ENCODE peak calls at places on chromosomes 1 and 21, in ten cellular contexts. F is A549, P is fibroblast of pulmonary artery, N is astrocyte of the spinal cord, I is PC-9, Y is NB4, A is AG04450, Z is right atrium auricular region, E is AG10803, O is sigmoid colon. K is an unnamed sample.

GRCh38 chr1:171296897-171297296 is 17.1 kb upstream of the FMO4 start:
- DNase-seq in A (no peak), O (no peak), I (no peak), Y (no peak), Z (no peak), F (no peak), N (no peak), E (no peak), P (no peak), K (no peak)

GRCh38 chr1:207691814-207692213 is 46.9 kb downstream of the CR1L start:
- DNase-seq in N (no peak), P (no peak), Y (no peak), I (no peak), Z (no peak), A (no peak), F (no peak), E (peak), O (no peak), K (no peak)

GRCh38 chr1:237789619-237790018 is 101.1 kb downstream of the ZP4 start:
- DNase-seq in F (no peak), E (no peak), I (no peak), A (no peak), Z (no peak), P (no peak), N (no peak), O (no peak), Y (no peak), K (no peak)

GRCh38 chr1:94501925-94502324 is 39.6 kb downstream of the F3 start:
- DNase-seq in E (no peak), O (no peak), N (no peak), F (no peak), Z (no peak), A (no peak), P (peak), I (no peak), Y (no peak), K (no peak)

GRCh38 chr1:145891143-145891542 is 5.5 kb upstream of the ANKRD35 start:
- DNase-seq in Y (no peak), A (no peak), I (peak), F (no peak), Z (no peak), P (peak), O (no peak), E (no peak), N (peak), K (peak)

GRCh38 chr1:107788189-107788588 is 176.8 kb downstream of the VAV3 start:
- DNase-seq in I (no peak), A (no peak), Z (no peak), E (no peak), N (no peak), Y (no peak), F (no peak), P (no peak), O (no peak), K (no peak)

GRCh38 chr21:16194851-16195251 is 465.1 kb downstream of the USP25 start:
- DNase-seq in E (peak), F (no peak), A (no peak), I (no peak), O (no peak), P (peak), N (peak), Y (no peak), Z (no peak), K (no peak)

GRCh38 chr1:211939876-211940468 is 95.4 kb downstream of the INTS7 start:
- DNase-seq in E (no peak), F (no peak), P (no peak), Y (no peak), N (no peak), Z (no peak), I (no peak), O (no peak), A (no peak), K (no peak)

GRCh38 chr1:155892801-155893200 is 18.3 kb downstream of the RIT1 start:
- DNase-seq in E (peak), N (peak), A (peak), Y (no peak), I (peak), O (no peak), F (peak), Z (no peak), P (peak), K (no peak)

DNA sequence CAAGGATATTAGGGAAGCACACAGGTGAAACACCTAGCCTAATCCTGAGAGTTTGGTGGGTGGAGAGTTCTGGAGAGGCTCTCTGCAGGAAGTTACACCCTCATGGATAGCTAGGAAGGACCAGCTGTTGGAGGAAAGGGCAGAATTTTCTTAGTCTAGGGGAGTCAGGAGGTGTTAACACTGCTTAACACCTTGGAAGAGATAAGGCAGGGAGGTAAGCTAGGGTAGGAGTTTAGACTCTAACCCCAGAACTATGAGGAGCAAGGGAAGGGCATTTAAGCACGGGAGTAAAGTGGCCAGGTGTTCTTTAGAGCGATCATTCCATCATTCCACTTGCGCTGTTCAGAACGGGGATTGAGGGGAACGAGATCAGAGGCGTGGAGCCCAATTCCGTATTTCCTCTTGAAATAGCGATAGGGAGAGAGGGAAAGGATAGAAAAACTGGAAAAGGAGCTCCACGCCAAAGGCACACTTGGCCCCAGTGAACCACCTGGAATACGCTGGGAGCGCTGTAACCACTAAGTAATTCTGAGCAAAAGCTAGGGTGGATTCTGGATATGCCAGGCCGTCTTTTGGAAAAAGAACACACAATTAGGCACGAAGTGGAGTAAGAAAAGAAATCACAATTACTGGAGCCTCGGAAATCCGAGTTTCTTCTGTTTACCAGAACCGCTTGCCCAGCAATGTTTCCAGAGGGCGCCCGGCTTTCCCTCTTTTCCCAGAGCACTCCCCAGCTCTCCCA is 1.5 kb upstream of the GPR137B start:
- DNase-seq in O (no peak), Y (no peak), A (no peak), N (no peak), I (no peak), P (no peak), E (no peak), Z (no peak), F (peak), K (no peak)
- H3K4me3 ChIP-seq in O (peak), Y (no peak), A (peak), N (peak), I (no peak), P (peak), E (peak), Z (peak), F (peak), K (peak)

GRCh38 chr1:92913093-92913819 is 48.0 kb downstream of the DIPK1A start:
- DNase-seq in O (no peak), P (no peak), A (no peak), Y (no peak), Z (no peak), I (no peak), E (no peak), F (no peak), N (no peak), K (no peak)
- TF ChIP-seq CTCF in O (no peak), P (no peak), A (no peak), Y (no peak), Z (no peak), I (no peak), E (no peak), F (no peak), N (no peak), K (no peak)

GRCh38 chr1:244089561-244089960 is 38.5 kb downstream of the ZBTB18 start:
- DNase-seq in Z (no peak), A (no peak), N (no peak), E (no peak), F (no peak), P (no peak), O (no peak), Y (no peak), I (no peak), K (no peak)
- H3K4me3 ChIP-seq in Z (no peak), A (no peak), N (no peak), E (no peak), F (no peak), P (no peak), O (no peak), Y (no peak), I (no peak), K (no peak)

GRCh38 chr1:31431351-31431750 is 18.3 kb downstream of the SERINC2 start:
- DNase-seq in Z (no peak), Y (no peak), I (no peak), P (no peak), N (no peak), A (no peak), F (no peak), O (peak), E (no peak), K (no peak)

GRCh38 chr1:31432592-31433395 is 19.8 kb downstream of the SERINC2 start:
- DNase-seq in Z (no peak), O (peak), P (no peak), F (no peak), N (no peak), I (no peak), A (no peak), Y (no peak), E (no peak), K (no peak)

GRCh38 chr1:31434979-31435378 is 22.0 kb downstream of the SERINC2 start:
- DNase-seq in O (peak), E (no peak), Z (no peak), F (no peak), N (no peak), Y (no peak), P (no peak), I (no peak), A (no peak), K (no peak)

GRCh38 chr1:31434101-31434871 is 21.3 kb downstream of the SERINC2 start:
- DNase-seq in F (no peak), E (no peak), A (no peak), O (peak), Y (no peak), N (no peak), I (no peak), P (no peak), Z (no peak), K (no peak)

DNA sequence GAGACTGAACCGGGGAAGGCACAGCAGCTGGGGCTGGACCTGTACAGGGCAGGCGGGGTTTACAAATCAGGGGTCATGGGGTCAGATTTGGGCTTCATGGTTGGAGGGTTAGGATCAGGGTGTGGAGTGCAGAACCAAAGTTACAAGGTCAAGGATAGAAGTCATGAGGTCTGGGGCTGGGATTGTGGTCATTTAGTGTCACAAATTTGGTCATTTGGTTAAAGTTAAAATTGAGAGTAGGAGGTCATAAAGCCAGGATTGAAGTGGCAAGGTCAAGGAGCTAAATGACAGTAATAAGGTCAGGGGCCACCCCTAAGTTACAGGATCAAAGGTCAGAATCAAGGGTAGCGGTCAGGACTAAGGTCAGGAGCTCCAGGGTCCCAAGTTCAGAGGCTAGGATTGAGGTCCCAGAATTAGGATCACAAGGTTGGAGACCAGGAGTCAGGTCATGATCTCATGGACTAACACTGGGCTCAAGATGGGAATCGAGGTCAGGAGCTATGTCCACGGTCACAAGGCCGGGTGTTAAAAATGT is 20.4 kb downstream of the SERINC2 start:
- DNase-seq in F (no peak), Z (no peak), I (no peak), Y (no peak), N (no peak), A (no peak), E (no peak), P (no peak), O (no peak), K (no peak)
- TF ChIP-seq CTCF in F (no peak), Z (no peak), I (no peak), Y (no peak), N (no peak), A (no peak), E (no peak), P (no peak), O (no peak), K (no peak)

GRCh38 chr1:241419986-241420385 is 63.0 kb upstream of the RGS7 start:
- DNase-seq in Z (no peak), Y (no peak), A (no peak), P (no peak), O (no peak), N (no peak), F (no peak), E (peak), I (no peak), K (no peak)

GRCh38 chr1:241423541-241424479 is 66.8 kb upstream of the RGS7 start:
- DNase-seq in O (no peak), A (peak), P (peak), Z (no peak), I (no peak), Y (no peak), E (peak), N (peak), F (peak), K (no peak)

DNA sequence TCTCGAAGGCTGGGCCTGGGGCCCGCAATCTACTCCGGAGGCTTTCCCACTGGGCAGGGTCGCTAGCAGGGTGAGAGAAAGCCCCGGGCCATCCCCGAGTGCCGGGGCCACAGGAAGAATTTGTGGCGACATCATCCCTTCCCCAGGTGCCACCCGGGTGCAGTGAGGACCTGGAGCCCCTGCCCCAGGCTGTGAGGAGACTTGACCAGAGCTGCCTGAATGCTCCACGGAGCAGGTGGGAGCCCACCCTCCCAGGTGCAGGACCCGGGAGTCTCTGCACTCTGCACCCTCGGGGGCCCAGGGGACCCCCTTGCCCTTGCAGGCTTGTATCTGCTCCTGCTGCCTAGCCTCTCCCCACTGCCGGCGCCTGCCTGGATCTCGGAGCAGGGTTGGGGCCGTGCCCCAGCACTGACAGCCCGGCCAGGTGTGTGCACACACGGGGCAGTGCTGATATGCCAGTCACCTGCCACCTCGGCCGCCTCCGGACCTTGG is 67.5 kb upstream of the RGS7 start:
- DNase-seq in N (no peak), F (no peak), E (no peak), P (no peak), A (no peak), O (no peak), Z (no peak), I (no peak), Y (no peak), K (no peak)
- H3K4me3 ChIP-seq in N (peak), F (peak), E (peak), P (peak), A (peak), O (peak), Z (no peak), I (no peak), Y (no peak), K (peak)

GRCh38 chr1:226732856-226733291 is 6.2 kb downstream of the ITPKB start:
- DNase-seq in I (no peak), F (no peak), N (no peak), E (no peak), O (no peak), P (no peak), A (no peak), Z (no peak), Y (no peak), K (no peak)
- TF ChIP-seq CTCF in I (no peak), F (no peak), N (no peak), E (no peak), O (no peak), P (no peak), A (no peak), Z (no peak), Y (no peak), K (no peak)

GRCh38 chr1:13513885-13514546 is at the start of gene LRRC38:
- DNase-seq in P (no peak), O (no peak), I (no peak), Y (no peak), N (no peak), E (no peak), Z (no peak), A (no peak), F (no peak), K (no peak)
- H3K4me3 ChIP-seq in P (no peak), O (no peak), I (no peak), Y (no peak), N (no peak), E (no peak), Z (no peak), A (no peak), F (no peak), K (no peak)

GRCh38 chr1:10980094-10980577 is 32.3 kb upstream of the TARDBP start:
- DNase-seq in P (peak), Z (peak), O (peak), A (peak), Y (no peak), I (peak), E (peak), F (no peak), N (peak), K (peak)
- TF ChIP-seq CTCF in P (peak), Z (no peak), O (peak), A (peak), Y (no peak), I (peak), E (peak), F (no peak), N (peak), K (peak)

K was measured in astrocyte of the cerebellum.